ENCODE peak calls at places on chromosomes 6 and 20, in ten cellular contexts. E, C, X, M, L, F, V, U, S and I are unnamed samples.

GRCh38 chr20:63238491-63239126 is 2.9 kb downstream of the BIRC7 start:
- DNase-seq in S (no peak), L (no peak), U (no peak), M (no peak), C (no peak), F (no peak), X (no peak), E (peak), V (no peak), I (no peak)

GRCh38 chr6:17865798-17866725 is 121.4 kb downstream of the KIF13A start:
- DNase-seq in X (no peak), C (peak), S (no peak), U (peak), L (peak), E (peak), M (no peak), F (peak), V (peak), I (no peak)

GRCh38 chr20:623704-624103 is 13.6 kb upstream of the TCF15 start:
- DNase-seq in E (no peak), S (no peak), M (no peak), L (no peak), X (no peak), V (no peak), U (no peak), F (no peak), C (no peak), I (no peak)

GRCh38 chr6:146985111-146985510 is 219.1 kb upstream of the STXBP5 start:
- DNase-seq in X (no peak), F (peak), V (no peak), E (peak), L (no peak), M (peak), U (no peak), C (no peak), S (no peak), I (no peak)

GRCh38 chr20:46789339-46789984 is 80.0 kb downstream of the SLC2A10 start:
- DNase-seq in C (no peak), S (no peak), E (no peak), F (no peak), V (no peak), X (no peak), L (no peak), U (no peak), M (no peak), I (no peak)

GRCh38 chr20:63059684-63060056 is 52.9 kb upstream of the BHLHE23 start:
- DNase-seq in F (no peak), L (peak), X (no peak), V (no peak), M (no peak), C (no peak), S (no peak), U (no peak), E (no peak), I (no peak)

GRCh38 chr20:2801459-2801728 is 967 bp upstream of the CPXM1 start:
- DNase-seq in S (no peak), L (no peak), F (peak), C (no peak), U (no peak), M (no peak), X (no peak), E (no peak), V (no peak), I (no peak)

GRCh38 chr6:20657274-20657800 is 123.1 kb downstream of the CDKAL1 start:
- DNase-seq in E (no peak), M (no peak), X (no peak), V (peak), U (no peak), F (no peak), L (no peak), S (no peak), C (no peak), I (no peak)

GRCh38 chr6:150294713-150295112 is 74.1 kb upstream of the IYD start:
- DNase-seq in X (no peak), M (no peak), E (no peak), V (no peak), U (no peak), C (no peak), F (no peak), S (no peak), L (no peak), I (no peak)

GRCh38 chr20:32957451-32957850 is 46.8 kb downstream of the SUN5 start:
- DNase-seq in X (no peak), E (no peak), F (no peak), V (no peak), M (no peak), S (no peak), U (no peak), C (no peak), L (no peak), I (no peak)

GRCh38 chr6:62345962-62346689 is 60.1 kb upstream of the KHDRBS2 start:
- DNase-seq in M (no peak), U (no peak), S (no peak), V (no peak), E (no peak), X (no peak), L (no peak), C (no peak), F (no peak), I (no peak)

GRCh38 chr6:140711019-140711613 is 1336.7 kb upstream of the CITED2 start:
- DNase-seq in M (no peak), X (no peak), C (no peak), U (no peak), L (no peak), E (peak), V (no peak), S (no peak), F (peak), I (no peak)

GRCh38 chr6:13302751-13303667 is 25.3 kb downstream of the TBC1D7 start:
- DNase-seq in V (peak), M (no peak), X (no peak), E (peak), U (peak), C (no peak), S (no peak), L (peak), F (peak), I (no peak)

GRCh38 chr6:51934098-51934497 is 153.3 kb downstream of the PKHD1 start:
- DNase-seq in E (peak), V (no peak), L (no peak), F (peak), X (no peak), M (no peak), C (no peak), S (no peak), U (no peak), I (no peak)

GRCh38 chr6:41344865-41345264 is 9.5 kb downstream of the NCR2 start:
- DNase-seq in S (no peak), M (no peak), V (no peak), E (no peak), C (no peak), F (no peak), X (no peak), U (no peak), L (no peak), I (no peak)

GRCh38 chr20:23049201-23049932 is at the start of gene THBD:
- DNase-seq in S (no peak), V (peak), C (peak), L (peak), E (peak), F (peak), M (peak), X (no peak), U (peak), I (no peak)

GRCh38 chr6:113674075-113674474 is 183.1 kb upstream of the MARCKS start:
- DNase-seq in L (no peak), C (no peak), M (peak), X (no peak), V (no peak), E (no peak), F (no peak), U (no peak), S (no peak), I (no peak)

GRCh38 chr6:73739097-73739496 is 43.1 kb downstream of the CD109 start:
- DNase-seq in S (no peak), M (peak), X (no peak), E (peak), C (no peak), U (peak), F (peak), V (peak), L (no peak), I (no peak)

GRCh38 chr20:49868964-49869363 is 46.4 kb downstream of the SPATA2 start:
- DNase-seq in L (no peak), S (no peak), F (no peak), E (no peak), X (no peak), M (no peak), U (no peak), V (no peak), C (no peak), I (no peak)

GRCh38 chr6:126907312-126907711 is 211.2 kb upstream of the RSPO3 start:
- DNase-seq in L (no peak), F (no peak), U (no peak), M (no peak), X (no peak), E (no peak), S (no peak), C (no peak), V (no peak), I (no peak)

GRCh38 chr6:47407295-47408281 is 70.0 kb upstream of the CD2AP start:
- DNase-seq in E (no peak), L (no peak), X (no peak), V (peak), F (peak), M (no peak), U (no peak), C (no peak), S (no peak), I (no peak)

GRCh38 chr6:75296811-75297779 is 12.5 kb upstream of the TMEM30A start:
- DNase-seq in E (peak), U (no peak), X (no peak), L (no peak), C (no peak), V (peak), F (peak), M (peak), S (no peak), I (no peak)